ENCODE peak calls at places on chromosomes 16 and 17, in six cellular contexts. B is T47D, L is adrenal gland, V is NCI-H82, I is naive B cell, C is coronary artery. E is an unnamed sample.

GRCh38 chr16:56814537-56815432 is 50.2 kb upstream of the SLC12A3 start:
- DNase-seq in B (peak), L (no peak), V (no peak), I (no peak), C (no peak), E (no peak)

GRCh38 chr17:74776990-74777389 is 845 bp upstream of the NAT9 start:
- DNase-seq in B (no peak), L (no peak), V (no peak), I (no peak), C (no peak), E (no peak)

GRCh38 chr17:80724723-80725388 is 180.2 kb downstream of the RPTOR start:
- DNase-seq in B (no peak), L (no peak), V (no peak), I (no peak), C (no peak), E (peak)

GRCh38 chr16:79972053-79972704 is 371.6 kb upstream of the MAF start:
- DNase-seq in B (no peak), L (no peak), V (no peak), I (no peak), C (no peak), E (no peak)

GRCh38 chr17:77314601-77315000 is 173.8 kb downstream of the SEC14L1 start:
- DNase-seq in B (no peak), L (no peak), V (no peak), I (no peak), C (no peak), E (peak)

GRCh38 chr17:59337741-59338299 is 6.4 kb downstream of the YPEL2 start:
- DNase-seq in B (no peak), L (no peak), V (no peak), I (no peak), C (no peak), E (no peak)

GRCh38 chr16:11621920-11622651 is 35.4 kb upstream of the LITAF start:
- DNase-seq in B (no peak), L (no peak), V (no peak), I (peak), C (no peak), E (no peak)

GRCh38 chr17:5281814-5282638 is at the start of gene RABEP1:
- DNase-seq in B (no peak), L (peak), V (peak), I (peak), C (peak), E (peak)

GRCh38 chr17:7174603-7175362 is 4.4 kb downstream of the ASGR1 start:
- DNase-seq in B (no peak), L (no peak), V (no peak), I (no peak), C (no peak), E (no peak)

GRCh38 chr16:19748389-19749110 is 30.5 kb downstream of the IQCK start:
- DNase-seq in B (no peak), L (no peak), V (peak), I (no peak), C (no peak), E (peak)

GRCh38 chr16:12268602-12269001 is 292.1 kb downstream of the SNX29 start:
- DNase-seq in B (no peak), L (no peak), V (no peak), I (no peak), C (no peak), E (no peak)

GRCh38 chr17:51439395-51440229 is 179.3 kb downstream of the UTP18 start:
- DNase-seq in B (no peak), L (no peak), V (peak), I (no peak), C (no peak), E (no peak)

GRCh38 chr17:83200231-83200699 is 120.9 kb downstream of the METRNL start:
- DNase-seq in B (peak), L (peak), V (no peak), I (peak), C (peak), E (peak)

GRCh38 chr16:912322-912683 is 58.5 kb downstream of the LMF1 start:
- DNase-seq in B (no peak), L (no peak), V (no peak), I (no peak), C (no peak), E (no peak)

GRCh38 chr16:23342083-23342640 is 40.1 kb downstream of the SCNN1B start:
- DNase-seq in B (no peak), L (no peak), V (no peak), I (no peak), C (no peak), E (no peak)

GRCh38 chr17:45451131-45451530 is 18.5 kb upstream of the ARHGAP27 start:
- DNase-seq in B (no peak), L (no peak), V (peak), I (no peak), C (no peak), E (peak)

E was measured in D341Med.